ENCODE peak calls at places on chromosomes 13 and 19, in four cellular contexts. J, S, W and O are unnamed samples.

GRCh38 chr19:52897149-52897935 is at the start of gene ZNF320:
- DNase-seq in J (peak; percentile 82), S (peak; percentile 96), W (peak; percentile 97), O (peak; percentile 97)

GRCh38 chr19:35696835-35697234 is 7.5 kb upstream of the ZBTB32 start:
- DNase-seq in J (no peak), S (no peak), W (no peak), O (no peak)

GRCh38 chr19:5498817-5499535 is 43.8 kb downstream of the ZNRF4 start:
- DNase-seq in J (no peak), S (no peak), W (no peak), O (peak; percentile 34)

GRCh38 chr13:96898855-96899254 is 95.4 kb downstream of the OXGR1 start:
- DNase-seq in J (no peak), S (no peak), W (no peak), O (no peak)

GRCh38 chr13:57740719-57741118 is 109.2 kb downstream of the PCDH17 start:
- DNase-seq in J (no peak), S (no peak), W (no peak), O (no peak)

GRCh38 chr13:47826481-47826880 is 174.6 kb downstream of the SUCLA2 start:
- DNase-seq in J (no peak), S (peak; percentile 88), W (no peak), O (no peak)

GRCh38 chr13:50801087-50801931 is 42.2 kb downstream of the DLEU7 start:
- DNase-seq in J (peak; percentile 63), S (peak; percentile 88), W (peak; percentile 74), O (peak; percentile 68)

GRCh38 chr19:40302224-40303011 is 17.3 kb upstream of the AKT2 start:
- DNase-seq in J (no peak), S (no peak), W (no peak), O (no peak)

GRCh38 chr19:11008111-11008510 is 47.3 kb downstream of the SMARCA4 start:
- DNase-seq in J (no peak), S (no peak), W (no peak), O (no peak)

GRCh38 chr19:46546194-46546896 is 50.7 kb upstream of the PNMA8B start:
- DNase-seq in J (peak; percentile 83), S (no peak), W (peak; percentile 49), O (peak; percentile 31)

GRCh38 chr13:50130686-50131051 is 115.4 kb downstream of the KCNRG start:
- DNase-seq in J (peak; percentile 14), S (peak; percentile 52), W (peak; percentile 45), O (peak; percentile 48)

GRCh38 chr13:46553886-46554855 is 1.2 kb downstream of the LRCH1 start:
- DNase-seq in J (peak; percentile 66), S (peak; percentile 90), W (peak; percentile 68), O (peak; percentile 72)

GRCh38 chr13:109389892-109390345 is 396.5 kb downstream of the IRS2 start:
- DNase-seq in J (no peak), S (peak; percentile 66), W (no peak), O (no peak)

GRCh38 chr19:15563325-15563794 is 51.7 kb upstream of the CYP4F8 start:
- DNase-seq in J (peak; percentile 64), S (peak; percentile 34), W (no peak), O (no peak)

GRCh38 chr19:8254286-8255001 is 45.3 kb downstream of the CERS4 start:
- DNase-seq in J (no peak), S (no peak), W (no peak), O (no peak)

GRCh38 chr13:91278888-91279287 is 68.6 kb upstream of the MIR17HG start:
- DNase-seq in J (no peak), S (no peak), W (no peak), O (no peak)

GRCh38 chr19:53254451-53255341 is at the start of gene ZNF677:
- DNase-seq in J (no peak), S (peak; percentile 95), W (peak; percentile 83), O (peak; percentile 79)

GRCh38 chr19:5621311-5621944 is 1.1 kb downstream of the SAFB2 start:
- DNase-seq in J (no peak), S (peak; percentile 25), W (no peak), O (no peak)

GRCh38 chr19:1262687-1263123 is 6.4 kb upstream of the CIRBP start:
- DNase-seq in J (no peak), S (no peak), W (no peak), O (peak; percentile 57)

GRCh38 chr19:18644144-18645034 is 7.6 kb downstream of the KLHL26 start:
- DNase-seq in J (no peak), S (no peak), W (no peak), O (no peak)

GRCh38 chr19:34662919-34663318 is 14.0 kb downstream of the SCGB2B2 start:
- DNase-seq in J (peak; percentile 45), S (peak; percentile 17), W (peak; percentile 29), O (no peak)

GRCh38 chr13:109415057-109415456 is 371.3 kb downstream of the IRS2 start:
- DNase-seq in J (no peak), S (no peak), W (no peak), O (no peak)

DNA sequence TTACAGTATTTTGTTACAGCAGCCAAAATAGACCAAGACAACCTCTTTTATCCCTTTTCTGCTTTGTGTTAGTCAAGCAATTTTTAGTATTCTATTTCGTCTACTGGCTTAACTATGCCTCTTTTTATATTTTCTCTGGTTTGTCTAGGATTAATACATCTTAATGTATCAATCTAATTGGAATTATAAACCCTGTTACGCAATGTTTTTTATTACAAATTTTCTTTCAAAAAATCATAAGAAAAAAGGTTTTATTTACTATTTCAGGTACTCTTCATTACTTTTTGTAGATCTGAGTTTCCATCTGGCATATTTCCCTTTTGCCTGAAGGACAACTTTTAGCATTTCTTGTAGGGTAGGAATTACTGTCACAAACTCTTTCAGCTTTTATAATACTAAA is 275.3 kb downstream of the DIAPH3 start:
- DNase-seq in J (no peak), S (no peak), W (no peak), O (no peak)
- TF ChIP-seq CTCF in J (no peak), S (no peak), W (no peak), O (no peak)

DNA sequence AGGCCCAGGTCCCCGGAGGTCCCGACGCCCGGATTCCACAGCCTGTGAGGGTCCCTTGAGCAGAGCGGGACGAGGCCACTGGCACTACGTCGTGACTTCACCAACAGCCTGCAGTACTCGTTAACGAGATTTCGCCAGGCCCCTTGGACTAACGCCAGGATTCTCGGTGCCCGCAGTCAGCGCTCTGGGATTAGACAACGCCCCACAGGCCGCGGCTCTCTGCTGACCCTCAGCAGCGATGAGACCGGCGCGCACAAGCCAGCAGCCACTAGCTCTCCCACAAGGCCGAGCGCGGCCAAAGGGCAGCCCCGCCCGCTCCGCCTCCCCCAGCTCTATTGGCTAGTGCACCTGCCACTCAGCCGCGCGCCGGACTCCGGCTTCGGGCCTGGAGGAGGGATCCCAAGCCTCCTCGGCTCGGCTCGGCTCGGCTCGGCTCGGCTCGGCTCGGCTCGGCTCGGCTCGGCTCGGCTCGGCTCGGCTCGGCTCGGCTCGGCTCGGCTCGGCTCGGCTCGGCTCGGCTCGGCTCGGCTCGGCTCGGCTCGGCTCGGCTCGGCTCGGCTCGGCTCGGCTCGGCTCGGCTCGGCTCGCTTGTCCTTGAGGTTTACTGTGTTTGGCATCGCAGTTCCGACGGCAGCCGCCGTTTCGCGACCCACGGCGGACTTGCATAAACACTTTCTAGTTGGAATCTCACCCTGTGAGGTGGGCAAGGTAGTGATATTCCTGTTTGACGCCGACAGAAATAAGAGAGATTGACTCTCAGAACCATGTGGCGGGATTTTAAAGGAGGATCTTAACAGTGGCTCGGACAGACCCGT is 231.7 kb upstream of the SERP2 start:
- DNase-seq in J (peak; percentile 97), S (peak; percentile 98), W (peak; percentile 100), O (peak; percentile 100)
- TF ChIP-seq CTCF in J (no peak), S (no peak), W (no peak), O (no peak)

GRCh38 chr19:13526552-13526951 is 20.3 kb upstream of the CACNA1A start:
- DNase-seq in J (peak; percentile 32), S (peak; percentile 36), W (no peak), O (peak; percentile 40)
- TF ChIP-seq CTCF in J (no peak), S (peak; percentile 43), W (peak; percentile 50), O (peak; percentile 24)

GRCh38 chr19:33301900-33302174 is 497 bp downstream of the CEBPA start:
- DNase-seq in J (no peak), S (no peak), W (no peak), O (peak; percentile 38)

GRCh38 chr19:33303791-33304759 is 1.7 kb upstream of the CEBPA start:
- DNase-seq in J (no peak), S (peak; percentile 14), W (no peak), O (no peak)

GRCh38 chr19:33301011-33301899 is 1.1 kb downstream of the CEBPA start:
- DNase-seq in J (no peak), S (peak; percentile 14), W (peak; percentile 18), O (peak; percentile 50)

GRCh38 chr19:33302974-33303790 is 848 bp upstream of the CEBPA start:
- DNase-seq in J (peak; percentile 74), S (peak; percentile 70), W (peak; percentile 71), O (peak; percentile 70)

GRCh38 chr19:33302175-33302973 is at the start of gene CEBPA:
- DNase-seq in J (peak; percentile 88), S (peak; percentile 85), W (peak; percentile 85), O (peak; percentile 86)
- TF ChIP-seq CTCF in J (peak; percentile 38), S (no peak), W (peak; percentile 46), O (no peak)